ENCODE peak calls at places on chromosomes 13 and 19, in four cellular contexts. O, D, Z and R are unnamed samples. For H3K4me1, the result is how much of the 10 kb centered on the place peaks cover.

GRCh38 chr13:32791545-32792172 is 205.4 kb downstream of the PDS5B start:
- DNase-seq in O (no peak), D (no peak), Z (peak), R (no peak)

GRCh38 chr19:30695171-30695875 is 323.1 kb downstream of the ZNF536 start:
- DNase-seq in O (peak), D (no peak), Z (no peak), R (no peak)

GRCh38 chr19:47623921-47624391 is 15.0 kb downstream of the BICRA start:
- DNase-seq in Z (no peak), D (no peak), O (no peak), R (peak)

GRCh38 chr19:9906475-9907087 is 29.7 kb downstream of the OLFM2 start:
- DNase-seq in D (no peak), O (no peak), Z (no peak), R (no peak)

GRCh38 chr19:3671680-3672574 is 28.3 kb downstream of the PIP5K1C start:
- DNase-seq in D (no peak), O (peak), Z (no peak), R (no peak)

GRCh38 chr13:113876341-113877148 is 12.7 kb upstream of the GAS6 start:
- DNase-seq in Z (no peak), D (no peak), O (no peak), R (no peak)

GRCh38 chr19:37966211-37967072 is 59.4 kb downstream of the SIPA1L3 start:
- DNase-seq in Z (no peak), D (no peak), O (no peak), R (peak)

GRCh38 chr19:46660008-46660517 is 919 bp downstream of the DACT3 start:
- DNase-seq in D (no peak), O (peak), Z (no peak), R (no peak)

GRCh38 chr19:4519521-4520277 is 1.4 kb upstream of the PLIN4 start:
- DNase-seq in O (no peak), D (no peak), Z (no peak), R (peak)

GRCh38 chr13:72072223-72072622 is 205.2 kb upstream of the DACH1 start:
- DNase-seq in O (no peak), D (no peak), Z (no peak), R (no peak)

GRCh38 chr19:2289714-2290435 is 7.9 kb upstream of the PEAK3 start:
- DNase-seq in Z (no peak), O (peak), D (peak), R (no peak)

GRCh38 chr19:6767081-6767356 is 216 bp downstream of the SH2D3A start:
- DNase-seq in Z (no peak), O (peak), D (no peak), R (peak)

GRCh38 chr19:3482507-3483225 is 575 bp downstream of the SMIM44 start:
- DNase-seq in D (no peak), O (no peak), Z (no peak), R (no peak)

GRCh38 chr13:99436013-99436412 is 65.3 kb upstream of the TM9SF2 start:
- DNase-seq in O (no peak), D (no peak), Z (no peak), R (no peak)

GRCh38 chr19:5155586-5156210 is 184.9 kb downstream of the PTPRS start:
- DNase-seq in Z (no peak), O (no peak), D (no peak), R (no peak)

GRCh38 chr13:62933809-62934208 is 1518.2 kb upstream of the PCDH20 start:
- DNase-seq in Z (no peak), D (no peak), O (no peak), R (no peak)

GRCh38 chr13:26377038-26377437 is 123.1 kb downstream of the CDK8 start:
- DNase-seq in O (peak), D (no peak), Z (no peak), R (no peak)

GRCh38 chr19:12794196-12794921 is 3.1 kb downstream of the JUNB start:
- DNase-seq in D (no peak), O (peak), Z (no peak), R (no peak)

GRCh38 chr19:45474941-45475516 is 7.2 kb downstream of the FOSB start:
- DNase-seq in D (no peak), O (no peak), Z (no peak), R (no peak)

GRCh38 chr13:56299650-56300049 is 841.1 kb upstream of the PRR20A start:
- DNase-seq in O (no peak), Z (no peak), D (no peak), R (no peak)

DNA sequence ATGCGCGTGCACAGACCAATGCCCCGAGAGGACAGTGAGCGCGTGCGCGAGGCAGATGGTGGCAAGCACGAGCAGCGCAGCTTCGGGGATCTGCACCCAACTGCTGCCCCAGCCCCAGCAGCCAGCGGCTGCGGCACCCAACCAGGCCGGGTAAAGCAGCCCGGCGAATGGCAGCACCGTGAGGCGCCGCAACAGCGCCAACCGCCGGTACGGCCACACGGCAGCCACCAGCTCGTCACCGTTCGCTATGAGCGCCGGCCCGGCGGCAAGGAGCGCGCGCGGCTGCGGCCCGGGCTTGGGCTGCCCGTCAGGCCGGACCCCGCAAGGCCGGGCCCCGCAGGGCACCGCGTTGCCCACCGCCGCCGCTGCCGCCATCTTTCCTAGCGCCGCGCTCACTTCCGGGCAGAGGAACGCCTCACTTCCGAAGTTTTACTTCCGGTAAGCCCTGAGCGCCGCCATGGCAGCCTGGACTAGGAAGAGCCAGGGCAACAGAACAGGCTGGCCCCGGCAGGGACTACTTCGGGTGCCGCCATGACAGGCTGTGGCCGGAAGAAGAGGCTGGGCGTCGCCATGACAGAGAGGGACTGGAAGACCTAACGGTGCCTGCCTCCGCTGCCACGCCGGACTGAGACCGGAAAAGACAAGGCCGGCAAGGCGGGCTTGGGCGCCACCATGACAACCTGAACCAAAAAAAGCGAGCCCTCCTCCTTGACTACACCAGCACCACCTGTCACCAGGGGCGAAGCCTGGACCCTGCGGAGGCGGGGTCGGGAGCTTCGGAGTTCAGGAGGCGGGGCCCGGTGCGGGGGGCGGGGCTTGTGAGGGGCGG is at the start of gene ATP13A1:
- DNase-seq in D (peak), O (peak), Z (peak), R (peak)
- H3K27ac ChIP-seq in D (peak), O (peak), Z (peak), R (peak)

DNA sequence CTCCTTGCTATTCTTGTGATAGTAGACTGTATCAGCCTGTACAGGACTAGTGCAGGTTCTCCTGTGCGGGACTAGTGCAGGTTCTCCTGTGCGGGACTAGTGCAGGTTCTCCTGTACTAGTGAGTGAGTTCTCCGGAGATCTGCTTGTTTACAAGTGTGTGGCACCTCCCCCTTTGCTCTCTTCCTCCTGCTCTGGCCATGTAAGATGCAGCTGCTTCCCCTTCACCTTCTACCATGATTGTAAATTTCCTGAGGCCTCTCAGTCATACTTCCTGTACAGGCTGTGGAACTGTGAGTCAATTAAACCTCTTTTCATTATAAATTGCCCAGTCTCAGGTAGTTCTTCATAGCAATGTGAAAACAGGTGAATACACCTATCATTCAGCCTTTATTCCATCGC is 289.6 kb downstream of the TEX29 start:
- DNase-seq in O (no peak), D (no peak), Z (no peak), R (no peak)
- H3K4me1 ChIP-seq in O (under half), D (under half), Z (under half), R (under half)

GRCh38 chr13:51148952-51149573 is 38.0 kb upstream of the C13orf42 start:
- DNase-seq in D (no peak), Z (no peak), O (peak), R (peak)
- H3K27ac ChIP-seq in D (no peak), Z (no peak), O (no peak), R (no peak)

DNA sequence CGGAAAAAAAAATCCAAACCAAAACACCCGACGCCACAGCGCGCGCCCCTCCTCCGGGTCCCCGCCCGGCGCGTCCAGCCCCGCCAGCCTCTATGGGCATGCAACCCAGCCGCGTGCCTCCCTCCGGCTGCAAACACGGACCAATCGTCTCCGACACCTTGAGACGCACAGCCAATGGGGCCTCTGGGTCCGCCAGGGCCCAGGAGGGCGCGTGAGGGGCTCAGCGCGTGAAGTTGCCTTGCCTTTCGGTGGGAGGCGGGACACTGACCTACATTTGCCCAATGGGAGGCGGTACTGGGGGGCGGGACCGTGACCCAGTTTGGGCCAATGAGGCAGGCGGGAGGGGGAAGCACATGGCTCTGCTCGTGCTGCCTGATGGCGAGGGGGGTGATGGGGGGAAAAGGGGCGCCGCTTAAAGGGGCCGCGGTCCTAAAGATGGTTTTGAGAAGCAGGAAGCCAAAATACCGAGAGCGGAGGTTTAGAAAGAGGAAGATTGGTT is 319 bp upstream of the DBP start:
- DNase-seq in Z (peak), O (peak), D (peak), R (peak)
- H3K4me1 ChIP-seq in Z (under half), O (half or more), D (under half), R (under half)

GRCh38 chr13:48827709-48828108 is 148.0 kb upstream of the FNDC3A start:
- DNase-seq in D (no peak), O (no peak), Z (no peak), R (no peak)
- H3K27ac ChIP-seq in D (no peak), O (no peak), Z (no peak), R (no peak)

GRCh38 chr19:18508585-18508984 is 13.3 kb downstream of the ELL start:
- DNase-seq in Z (no peak), O (no peak), D (no peak), R (no peak)

GRCh38 chr19:18507727-18508440 is 14.0 kb downstream of the ELL start:
- DNase-seq in D (no peak), Z (no peak), O (no peak), R (no peak)

GRCh38 chr19:18513868-18514267 is 8.0 kb downstream of the ELL start:
- DNase-seq in Z (no peak), D (no peak), O (no peak), R (no peak)

GRCh38 chr19:18507021-18507726 is 14.7 kb downstream of the ELL start:
- DNase-seq in Z (no peak), D (no peak), O (no peak), R (no peak)

DNA sequence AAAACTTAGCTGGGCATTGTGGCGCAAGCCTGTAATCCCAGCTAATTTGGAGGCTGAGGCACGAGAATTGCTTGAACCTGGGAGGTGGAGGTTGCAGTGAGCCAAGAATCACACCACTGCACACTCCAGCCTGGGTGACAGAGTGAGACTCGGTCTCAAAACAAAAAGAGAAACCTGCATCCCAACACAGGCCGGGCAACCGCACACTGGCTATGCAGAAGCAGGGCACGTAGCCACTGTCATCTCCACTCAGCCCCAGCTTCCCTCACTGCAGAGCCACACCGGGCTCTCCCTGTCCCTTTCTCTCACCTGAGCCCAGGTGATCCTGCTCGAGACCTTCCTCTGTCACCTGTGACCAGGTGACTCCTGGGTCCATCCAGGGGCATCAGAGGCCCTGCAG is 11.7 kb downstream of the ELL start:
- DNase-seq in Z (no peak), D (no peak), O (no peak), R (no peak)
- H3K4me1 ChIP-seq in Z (under half), D (under half), O (half or more), R (under half)

DNA sequence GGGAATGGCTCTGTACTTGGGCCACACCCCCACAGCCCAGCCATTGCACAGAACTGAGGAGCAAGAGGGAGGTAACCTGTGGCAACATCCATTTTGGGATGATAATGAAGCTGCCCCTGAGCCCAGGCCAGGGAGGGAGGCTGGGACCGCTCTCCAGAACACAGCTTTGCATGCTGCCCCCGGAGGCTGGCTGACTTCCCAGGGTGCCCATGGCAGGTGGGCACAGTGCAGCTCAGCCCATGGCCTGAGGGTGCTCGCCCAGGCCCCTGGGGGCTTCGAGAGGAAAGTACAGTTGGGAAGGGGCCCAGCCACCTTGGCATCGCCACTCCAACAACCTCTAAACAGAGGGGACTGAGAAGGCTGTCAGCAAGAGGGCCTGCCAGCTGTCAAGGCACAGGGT is 5.7 kb downstream of the COPE start:
- DNase-seq in O (no peak), D (no peak), Z (no peak), R (no peak)
- H3K27ac ChIP-seq in O (no peak), D (no peak), Z (no peak), R (no peak)